ENCODE peak calls at places on chromosome 9, in five cellular contexts. K is AG10803, H is cerebellum, C is AG09319, V is hepatic stellate cell. S is an unnamed sample.

GRCh38 chr9:33443047-33443446 is 4.3 kb downstream of the AQP3 start:
- DNase-seq in H (no peak), C (no peak), K (no peak), V (no peak), S (no peak)

GRCh38 chr9:118891213-118891612 is 478.0 kb downstream of the BRINP1 start:
- DNase-seq in V (no peak), C (no peak), K (no peak), H (no peak), S (no peak)

GRCh38 chr9:84575705-84576104 is 93.8 kb upstream of the NTRK2 start:
- DNase-seq in V (no peak), C (no peak), H (no peak), K (no peak), S (no peak)

GRCh38 chr9:468766-469496 is 254.3 kb downstream of the DOCK8 start:
- DNase-seq in H (peak; percentile 22), K (no peak), V (no peak), C (no peak), S (no peak)

GRCh38 chr9:4665357-4665756 is 923 bp downstream of the SPATA6L start:
- DNase-seq in K (peak; percentile 60), C (no peak), V (no peak), H (peak; percentile 21), S (no peak)

GRCh38 chr9:131960805-131961495 is 118.7 kb downstream of the MED27 start:
- DNase-seq in V (no peak), C (no peak), H (peak; percentile 17), K (no peak), S (no peak)

GRCh38 chr9:27442464-27442863 is 81.6 kb upstream of the IFNK start:
- DNase-seq in K (peak; percentile 14), H (peak; percentile 23), V (no peak), C (no peak), S (no peak)

GRCh38 chr9:87112656-87113055 is 165.3 kb upstream of the GAS1 start:
- DNase-seq in H (no peak), K (peak; percentile 78), C (no peak), V (no peak), S (peak; percentile 49)

GRCh38 chr9:121434946-121435345 is 64.7 kb downstream of the GGTA1 start:
- DNase-seq in H (no peak), V (no peak), K (peak; percentile 69), C (peak; percentile 8), S (peak; percentile 35)

GRCh38 chr9:117734523-117735314 is 30.5 kb downstream of the TLR4 start:
- DNase-seq in H (no peak), V (peak; percentile 55), C (no peak), K (peak; percentile 87), S (peak; percentile 67)

GRCh38 chr9:23830459-23830805 is 4.4 kb upstream of the ELAVL2 start:
- DNase-seq in V (no peak), C (no peak), K (no peak), H (no peak), S (no peak)

GRCh38 chr9:91844170-91844569 is 105.9 kb downstream of the ROR2 start:
- DNase-seq in C (no peak), K (peak; percentile 26), H (no peak), V (no peak), S (peak; percentile 59)

GRCh38 chr9:98575379-98576346 is 133.1 kb downstream of the GABBR2 start:
- DNase-seq in V (peak; percentile 55), C (peak; percentile 1), H (no peak), K (peak; percentile 77), S (peak; percentile 74)

GRCh38 chr9:98974994-98975712 is 31.4 kb downstream of the COL15A1 start:
- DNase-seq in H (peak; percentile 82), V (peak; percentile 86), K (peak; percentile 54), C (no peak), S (peak; percentile 89)

GRCh38 chr9:128056086-128056485 is 11.0 kb downstream of the NAIF1 start:
- DNase-seq in H (no peak), V (no peak), C (no peak), K (no peak), S (no peak)

GRCh38 chr9:5509573-5509972 is 758 bp upstream of the PDCD1LG2 start:
- DNase-seq in C (peak; percentile 60), V (peak; percentile 62), K (peak; percentile 96), H (no peak), S (peak; percentile 65)

GRCh38 chr9:18855636-18856035 is 177.4 kb downstream of the SAXO1 start:
- DNase-seq in K (no peak), C (no peak), H (no peak), V (no peak), S (no peak)

GRCh38 chr9:81597749-81598497 is 91.4 kb downstream of the TLE1 start:
- DNase-seq in V (no peak), K (no peak), C (no peak), H (no peak), S (no peak)

GRCh38 chr9:78149738-78150291 is 86.1 kb upstream of the CEP78 start:
- DNase-seq in K (no peak), V (no peak), C (no peak), H (no peak), S (no peak)

GRCh38 chr9:97845763-97846162 is 7.3 kb upstream of the FOXE1 start:
- DNase-seq in K (no peak), H (no peak), C (no peak), V (no peak), S (no peak)

GRCh38 chr9:12774861-12775367 is at the start of gene LURAP1L:
- DNase-seq in H (peak; percentile 80), C (peak; percentile 69), K (peak; percentile 80), V (peak; percentile 52), S (peak; percentile 73)

GRCh38 chr9:132976571-132976970 is 1.9 kb upstream of the GFI1B start:
- DNase-seq in V (no peak), C (no peak), H (no peak), K (no peak), S (no peak)

GRCh38 chr9:115680226-115680625 is 473.4 kb upstream of the PAPPA start:
- DNase-seq in C (no peak), K (no peak), H (no peak), V (no peak), S (no peak)

GRCh38 chr9:128169492-128169891 is 9.4 kb downstream of the BBLN start:
- DNase-seq in V (no peak), K (no peak), C (no peak), H (peak; percentile 32), S (no peak)

GRCh38 chr9:34507556-34507955 is 15.2 kb downstream of the ENHO start:
- DNase-seq in H (no peak), C (no peak), K (no peak), V (no peak), S (no peak)

GRCh38 chr9:34651286-34651685 is 699 bp upstream of the IL11RA start:
- DNase-seq in V (peak; percentile 62), H (no peak), C (no peak), K (peak; percentile 36), S (no peak)

GRCh38 chr9:137660144-137660543 is 41.3 kb downstream of the EHMT1 start:
- DNase-seq in V (no peak), C (no peak), K (no peak), H (no peak), S (no peak)

GRCh38 chr9:19465571-19466267 is 56.9 kb downstream of the ACER2 start:
- DNase-seq in K (no peak), V (no peak), H (no peak), C (no peak), S (no peak)

GRCh38 chr9:5899292-5899691 is 8.6 kb downstream of the MLANA start:
- DNase-seq in K (no peak), C (no peak), H (no peak), V (no peak), S (no peak)

GRCh38 chr9:83191154-83191553 is 128.2 kb upstream of the RASEF start:
- DNase-seq in V (no peak), C (no peak), H (no peak), K (no peak), S (no peak)

S was measured in AG20443.